ENCODE peak calls at places on chromosomes 3 and 15, in ten cellular contexts. R, Q, J, F, M, I, U, P, D and W are unnamed samples.

GRCh38 chr15:64014995-64015394 is 31.3 kb downstream of the DAPK2 start:
- DNase-seq in R (no peak), Q (no peak), J (no peak), F (no peak), M (no peak), I (no peak), U (no peak), P (no peak), D (peak; percentile 86), W (no peak)

GRCh38 chr3:100401674-100402036 is 316 bp downstream of the LNP1 start:
- DNase-seq in R (peak; percentile 2), Q (no peak), J (no peak), F (no peak), M (peak; percentile 36), I (peak; percentile 56), U (peak; percentile 57), P (peak; percentile 21), D (peak; percentile 23), W (no peak)

GRCh38 chr3:159726231-159726964 is 262.2 kb upstream of the IL12A start:
- DNase-seq in R (no peak), Q (no peak), J (no peak), F (no peak), M (no peak), I (peak; percentile 42), U (no peak), P (no peak), D (no peak), W (no peak)

GRCh38 chr3:161503271-161503670 is 6.7 kb downstream of the OTOL1 start:
- DNase-seq in R (no peak), Q (no peak), J (no peak), F (no peak), M (no peak), I (no peak), U (no peak), P (no peak), D (no peak), W (no peak)

GRCh38 chr3:121075191-121075590 is 167.2 kb downstream of the STXBP5L start:
- DNase-seq in R (no peak), Q (no peak), J (no peak), F (no peak), M (no peak), I (no peak), U (no peak), P (no peak), D (no peak), W (no peak)

GRCh38 chr3:71658131-71658530 is 67.1 kb downstream of the EIF4E3 start:
- DNase-seq in R (peak; percentile 69), Q (peak; percentile 80), J (no peak), F (no peak), M (peak; percentile 85), I (peak; percentile 26), U (no peak), P (no peak), D (peak; percentile 98), W (no peak)

GRCh38 chr3:115803661-115804060 is 180.4 kb downstream of the GAP43 start:
- DNase-seq in R (no peak), Q (no peak), J (no peak), F (no peak), M (no peak), I (no peak), U (no peak), P (no peak), D (no peak), W (no peak)

GRCh38 chr3:152707314-152707713 is 127.6 kb upstream of the P2RY1 start:
- DNase-seq in R (no peak), Q (no peak), J (no peak), F (no peak), M (no peak), I (no peak), U (no peak), P (no peak), D (no peak), W (no peak)

GRCh38 chr3:126104742-126105605 is 21.1 kb upstream of the SLC41A3 start:
- DNase-seq in R (no peak), Q (peak; percentile 35), J (no peak), F (no peak), M (no peak), I (no peak), U (no peak), P (no peak), D (no peak), W (no peak)

GRCh38 chr3:30659270-30660127 is 53.1 kb downstream of the TGFBR2 start:
- DNase-seq in R (no peak), Q (no peak), J (peak; percentile 86), F (no peak), M (no peak), I (peak; percentile 97), U (no peak), P (no peak), D (no peak), W (no peak)

GRCh38 chr3:185688808-185689207 is 102.7 kb downstream of the SENP2 start:
- DNase-seq in R (no peak), Q (no peak), J (peak; percentile 93), F (peak; percentile 25), M (peak; percentile 50), I (peak; percentile 99), U (no peak), P (no peak), D (no peak), W (no peak)